ENCODE peak calls at places on chromosomes 2 and 18, in five cellular contexts. One of them, this sample, is unnamed. For H3K9me3, the result is how much of the 10 kb centered on the place peaks cover.

GRCh38 chr2:127763776-127764175 is 47.2 kb downstream of the WDR33 start:
- DNase-seq in H1: no peak
- DNase-seq in HepG2: peak
- DNase-seq in GM12878: no peak
- DNase-seq in K562: no peak
- DNase-seq in this sample: no peak

GRCh38 chr18:32548688-32549087 is 78.0 kb upstream of the GAREM1 start:
- DNase-seq in HepG2: no peak
- DNase-seq in GM12878: no peak
- DNase-seq in H1: no peak
- DNase-seq in K562: no peak
- DNase-seq in this sample: no peak

GRCh38 chr2:19711470-19712372 is 190.1 kb downstream of the TTC32 start:
- DNase-seq in K562: no peak
- DNase-seq in H1: no peak
- DNase-seq in GM12878: no peak
- DNase-seq in HepG2: peak
- DNase-seq in this sample: peak

GRCh38 chr2:33530614-33531344 is 54.3 kb downstream of the RASGRP3 start:
- DNase-seq in K562: no peak
- DNase-seq in GM12878: peak
- DNase-seq in H1: no peak
- DNase-seq in HepG2: no peak
- DNase-seq in this sample: no peak

GRCh38 chr2:20438334-20439192 is 8.3 kb upstream of the RHOB start:
- DNase-seq in H1: no peak
- DNase-seq in GM12878: no peak
- DNase-seq in HepG2: peak
- DNase-seq in K562: no peak
- DNase-seq in this sample: no peak

GRCh38 chr2:169712791-169713227 is 18.5 kb downstream of the PHOSPHO2 start:
- DNase-seq in HepG2: peak
- DNase-seq in GM12878: no peak
- DNase-seq in K562: no peak
- DNase-seq in H1: no peak
- DNase-seq in this sample: no peak

GRCh38 chr18:79068299-79068945 is 772 bp upstream of the ATP9B start:
- DNase-seq in H1: no peak
- DNase-seq in K562: no peak
- DNase-seq in HepG2: no peak
- DNase-seq in GM12878: peak
- DNase-seq in this sample: no peak

GRCh38 chr18:59477849-59478248 is 118.8 kb upstream of the LMAN1 start:
- DNase-seq in K562: no peak
- DNase-seq in H1: no peak
- DNase-seq in GM12878: no peak
- DNase-seq in HepG2: no peak
- DNase-seq in this sample: no peak

GRCh38 chr2:215750763-215751162 is 262.6 kb downstream of the MREG start:
- DNase-seq in H1: no peak
- DNase-seq in K562: no peak
- DNase-seq in GM12878: no peak
- DNase-seq in HepG2: no peak
- DNase-seq in this sample: no peak

GRCh38 chr2:161710131-161710915 is 86.1 kb downstream of the SLC4A10 start:
- DNase-seq in H1: no peak
- DNase-seq in K562: no peak
- DNase-seq in HepG2: no peak
- DNase-seq in GM12878: no peak
- DNase-seq in this sample: no peak

GRCh38 chr2:108220942-108221541 is 18.7 kb upstream of the SULT1C3 start:
- DNase-seq in K562: no peak
- DNase-seq in GM12878: no peak
- DNase-seq in HepG2: no peak
- DNase-seq in H1: no peak
- DNase-seq in this sample: no peak

GRCh38 chr2:190881480-190882326 is 1.1 kb downstream of the GLS start:
- DNase-seq in GM12878: peak
- DNase-seq in H1: peak
- DNase-seq in HepG2: peak
- DNase-seq in K562: peak
- DNase-seq in this sample: peak

GRCh38 chr2:119475857-119476244 is 44.2 kb downstream of the TMEM37 start:
- DNase-seq in GM12878: no peak
- DNase-seq in HepG2: no peak
- DNase-seq in H1: no peak
- DNase-seq in K562: no peak
- DNase-seq in this sample: no peak

GRCh38 chr18:75251466-75251865 is 40.9 kb downstream of the TSHZ1 start:
- DNase-seq in GM12878: no peak
- DNase-seq in HepG2: no peak
- DNase-seq in H1: no peak
- DNase-seq in K562: no peak
- DNase-seq in this sample: no peak

GRCh38 chr2:144161061-144161460 is 358.9 kb downstream of the ZEB2 start:
- DNase-seq in GM12878: no peak
- DNase-seq in HepG2: no peak
- DNase-seq in H1: no peak
- DNase-seq in K562: no peak
- DNase-seq in this sample: no peak

GRCh38 chr2:136000502-136000901 is 15.1 kb upstream of the DARS1 start:
- DNase-seq in GM12878: no peak
- DNase-seq in HepG2: no peak
- DNase-seq in H1: no peak
- DNase-seq in K562: no peak
- DNase-seq in this sample: no peak

GRCh38 chr2:98269830-98270229 is 76.4 kb upstream of the CNGA3 start:
- DNase-seq in HepG2: no peak
- DNase-seq in K562: no peak
- DNase-seq in GM12878: no peak
- DNase-seq in H1: no peak
- DNase-seq in this sample: no peak

GRCh38 chr18:35089382-35089781 is 48.2 kb downstream of the MAPRE2 start:
- DNase-seq in H1: no peak
- DNase-seq in GM12878: no peak
- DNase-seq in K562: no peak
- DNase-seq in HepG2: no peak
- DNase-seq in this sample: no peak

GRCh38 chr2:42238644-42239288 is 69.6 kb downstream of the EML4 start:
- DNase-seq in HepG2: peak
- DNase-seq in GM12878: no peak
- DNase-seq in K562: no peak
- DNase-seq in H1: peak
- DNase-seq in this sample: peak

GRCh38 chr2:9908639-9909038 is 42.9 kb upstream of the GRHL1 start:
- DNase-seq in K562: no peak
- DNase-seq in HepG2: peak
- DNase-seq in H1: no peak
- DNase-seq in GM12878: no peak
- DNase-seq in this sample: no peak

GRCh38 chr18:58150772-58151171 is 106.7 kb downstream of the NEDD4L start:
- DNase-seq in H1: no peak
- DNase-seq in K562: no peak
- DNase-seq in HepG2: no peak
- DNase-seq in GM12878: no peak
- DNase-seq in this sample: no peak

GRCh38 chr2:188132385-188132784 is 159.3 kb upstream of the GULP1 start:
- DNase-seq in H1: no peak
- DNase-seq in K562: no peak
- DNase-seq in GM12878: no peak
- DNase-seq in HepG2: no peak
- DNase-seq in this sample: no peak

GRCh38 chr2:178825183-178825582 is 18.0 kb upstream of the TTN start:
- DNase-seq in H1: no peak
- DNase-seq in HepG2: no peak
- DNase-seq in GM12878: no peak
- DNase-seq in K562: no peak
- DNase-seq in this sample: no peak

GRCh38 chr2:173948198-173948597 is 17.0 kb downstream of the SP3 start:
- DNase-seq in GM12878: no peak
- DNase-seq in HepG2: no peak
- DNase-seq in K562: no peak
- DNase-seq in H1: no peak
- DNase-seq in this sample: no peak

GRCh38 chr2:151922845-151923666 is 94.8 kb upstream of the ARL5A start:
- DNase-seq in K562: no peak
- DNase-seq in GM12878: no peak
- DNase-seq in H1: no peak
- DNase-seq in HepG2: peak
- DNase-seq in this sample: no peak

GRCh38 chr2:203830294-203831055 is 37.1 kb upstream of the CTLA4 start:
- DNase-seq in HepG2: no peak
- DNase-seq in GM12878: no peak
- DNase-seq in H1: no peak
- DNase-seq in K562: no peak
- DNase-seq in this sample: no peak

GRCh38 chr2:241820625-241821384 is 11.8 kb downstream of the NEU4 start:
- DNase-seq in K562: no peak
- DNase-seq in HepG2: no peak
- DNase-seq in GM12878: no peak
- DNase-seq in H1: no peak
- DNase-seq in this sample: no peak

GRCh38 chr2:241818943-241819270 is 9.9 kb downstream of the NEU4 start:
- DNase-seq in H1: no peak
- DNase-seq in GM12878: no peak
- DNase-seq in HepG2: peak
- DNase-seq in K562: no peak
- DNase-seq in this sample: no peak

GRCh38 chr2:241821460-241822263 is 12.7 kb downstream of the NEU4 start:
- DNase-seq in H1: no peak
- DNase-seq in HepG2: no peak
- DNase-seq in GM12878: no peak
- DNase-seq in K562: no peak
- DNase-seq in this sample: no peak

GRCh38 chr2:241818229-241818942 is 9.4 kb downstream of the NEU4 start:
- DNase-seq in H1: no peak
- DNase-seq in GM12878: no peak
- DNase-seq in K562: no peak
- DNase-seq in HepG2: no peak
- DNase-seq in this sample: no peak

GRCh38 chr2:241822264-241822623 is 13.3 kb downstream of the NEU4 start:
- DNase-seq in H1: no peak
- DNase-seq in K562: no peak
- DNase-seq in GM12878: no peak
- DNase-seq in HepG2: no peak
- DNase-seq in this sample: no peak
- H3K9me3 ChIP-seq in H1: under half
- H3K9me3 ChIP-seq in K562: under half
- H3K9me3 ChIP-seq in GM12878: under half
- H3K9me3 ChIP-seq in HepG2: under half
- H3K9me3 ChIP-seq in this sample: under half

GRCh38 chr2:79892123-79892522 is 379.3 kb downstream of the CTNNA2 start:
- DNase-seq in GM12878: no peak
- DNase-seq in H1: no peak
- DNase-seq in HepG2: no peak
- DNase-seq in K562: no peak
- DNase-seq in this sample: no peak

GRCh38 chr2:79882548-79882947 is 369.7 kb downstream of the CTNNA2 start:
- DNase-seq in K562: no peak
- DNase-seq in H1: no peak
- DNase-seq in GM12878: no peak
- DNase-seq in HepG2: no peak
- DNase-seq in this sample: no peak

GRCh38 chr2:79887747-79888374 is 375.0 kb downstream of the CTNNA2 start:
- DNase-seq in HepG2: peak
- DNase-seq in H1: no peak
- DNase-seq in GM12878: peak
- DNase-seq in K562: peak
- DNase-seq in this sample: peak
- TF ChIP-seq SRF in HepG2: no peak
- TF ChIP-seq SRF in H1: no peak
- TF ChIP-seq SRF in GM12878: no peak
- TF ChIP-seq SRF in K562: no peak
- TF ChIP-seq SRF in this sample: no peak

GRCh38 chr2:229489016-229489415 is 217.9 kb upstream of the PID1 start:
- DNase-seq in K562: no peak
- DNase-seq in HepG2: no peak
- DNase-seq in H1: no peak
- DNase-seq in GM12878: no peak
- DNase-seq in this sample: no peak
- TF ChIP-seq MAX in K562: no peak
- TF ChIP-seq MAX in HepG2: no peak
- TF ChIP-seq MAX in H1: no peak
- TF ChIP-seq MAX in GM12878: no peak
- TF ChIP-seq MAX in this sample: no peak

GRCh38 chr2:177272765-177273164 is 8.2 kb upstream of the NFE2L2 start:
- DNase-seq in H1: no peak
- DNase-seq in K562: no peak
- DNase-seq in GM12878: no peak
- DNase-seq in HepG2: no peak
- DNase-seq in this sample: no peak
- H3K9me3 ChIP-seq in H1: under half
- H3K9me3 ChIP-seq in K562: under half
- H3K9me3 ChIP-seq in GM12878: under half
- H3K9me3 ChIP-seq in HepG2: under half
- H3K9me3 ChIP-seq in this sample: under half

GRCh38 chr18:22613788-22614187 is 196.1 kb upstream of the CTAGE1 start:
- DNase-seq in HepG2: no peak
- DNase-seq in H1: no peak
- DNase-seq in GM12878: no peak
- DNase-seq in K562: no peak
- DNase-seq in this sample: no peak

GRCh38 chr18:22607284-22607635 is 189.5 kb upstream of the CTAGE1 start:
- DNase-seq in GM12878: no peak
- DNase-seq in H1: no peak
- DNase-seq in K562: no peak
- DNase-seq in HepG2: no peak
- DNase-seq in this sample: no peak

GRCh38 chr18:22609642-22610041 is 191.9 kb upstream of the CTAGE1 start:
- DNase-seq in GM12878: no peak
- DNase-seq in HepG2: peak
- DNase-seq in H1: no peak
- DNase-seq in K562: no peak
- DNase-seq in this sample: no peak

DNA sequence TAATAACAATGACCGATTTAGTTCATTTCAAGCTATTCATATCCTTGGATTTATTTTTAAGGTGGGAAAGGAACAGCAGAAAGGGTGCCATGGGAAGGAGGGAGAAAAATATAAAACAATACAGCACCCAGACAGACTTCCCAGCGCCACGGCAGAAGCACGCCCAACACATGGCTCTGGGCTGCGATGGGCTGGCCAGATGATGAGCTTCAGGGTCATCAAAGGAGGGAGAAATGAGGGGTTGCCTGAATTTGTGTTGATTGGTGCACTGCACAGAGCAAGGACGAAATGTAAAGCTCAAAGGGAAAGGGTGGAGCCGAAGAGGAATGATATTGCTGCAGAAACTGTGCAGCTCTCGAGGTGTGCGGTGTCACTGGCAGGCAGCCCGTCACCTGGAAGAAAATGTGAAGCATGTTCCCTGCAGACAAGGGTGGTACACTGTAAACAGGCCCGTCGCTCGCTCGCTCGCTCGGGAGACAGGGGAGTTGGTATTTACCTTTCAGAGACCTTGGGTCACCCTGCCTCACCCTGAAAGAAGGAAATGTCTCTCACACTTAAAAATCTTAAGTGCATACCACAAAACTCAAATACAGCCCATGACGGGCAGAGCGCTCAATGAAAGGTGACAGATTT is 195.5 kb upstream of the CTAGE1 start:
- DNase-seq in HepG2: no peak
- DNase-seq in GM12878: no peak
- DNase-seq in H1: no peak
- DNase-seq in K562: no peak
- DNase-seq in this sample: no peak
- TF ChIP-seq SRF in HepG2: no peak
- TF ChIP-seq SRF in GM12878: no peak
- TF ChIP-seq SRF in H1: no peak
- TF ChIP-seq SRF in K562: no peak
- TF ChIP-seq SRF in this sample: no peak

This sample was measured in HCT116.